ENCODE peak calls at places on chromosome 2, in seven cellular contexts. One of them, this sample, is unnamed. For H3K4me1, the result is how much of the 10 kb centered on the place peaks cover.

GRCh38 chr2:212995920-212996319 is 155.5 kb downstream of the IKZF2 start:
- DNase-seq in left ventricle myocardium inferior: no peak
- DNase-seq in endodermal cell: no peak
- DNase-seq in RWPE2: no peak
- DNase-seq in K562: no peak
- DNase-seq in aorta: no peak
- DNase-seq in Peyer's patch: no peak
- DNase-seq in this sample: no peak

GRCh38 chr2:127096718-127097470 is 10.1 kb downstream of the BIN1 start:
- DNase-seq in left ventricle myocardium inferior: no peak
- DNase-seq in endodermal cell: no peak
- DNase-seq in RWPE2: no peak
- DNase-seq in K562: no peak
- DNase-seq in aorta: peak
- DNase-seq in Peyer's patch: no peak
- DNase-seq in this sample: no peak

GRCh38 chr2:147076634-147077033 is 768.2 kb upstream of the ACVR2A start:
- DNase-seq in left ventricle myocardium inferior: no peak
- DNase-seq in endodermal cell: no peak
- DNase-seq in RWPE2: no peak
- DNase-seq in K562: no peak
- DNase-seq in aorta: no peak
- DNase-seq in Peyer's patch: no peak
- DNase-seq in this sample: no peak

GRCh38 chr2:71789556-71790219 is 336.3 kb downstream of the DYSF start:
- DNase-seq in left ventricle myocardium inferior: no peak
- DNase-seq in endodermal cell: peak
- DNase-seq in RWPE2: no peak
- DNase-seq in K562: no peak
- DNase-seq in aorta: no peak
- DNase-seq in Peyer's patch: no peak
- DNase-seq in this sample: no peak

GRCh38 chr2:54534191-54534590 is 78.1 kb downstream of the SPTBN1 start:
- DNase-seq in left ventricle myocardium inferior: no peak
- DNase-seq in endodermal cell: no peak
- DNase-seq in RWPE2: no peak
- DNase-seq in K562: no peak
- DNase-seq in aorta: no peak
- DNase-seq in Peyer's patch: no peak
- DNase-seq in this sample: no peak

GRCh38 chr2:28956415-28956826 is 24.7 kb upstream of the TOGARAM2 start:
- DNase-seq in left ventricle myocardium inferior: no peak
- DNase-seq in endodermal cell: peak
- DNase-seq in RWPE2: no peak
- DNase-seq in K562: peak
- DNase-seq in aorta: no peak
- DNase-seq in Peyer's patch: no peak
- DNase-seq in this sample: no peak

GRCh38 chr2:238578256-238578655 is 151.5 kb downstream of the ASB1 start:
- DNase-seq in left ventricle myocardium inferior: no peak
- DNase-seq in endodermal cell: no peak
- DNase-seq in RWPE2: no peak
- DNase-seq in K562: no peak
- DNase-seq in aorta: no peak
- DNase-seq in Peyer's patch: no peak
- DNase-seq in this sample: no peak

GRCh38 chr2:121004950-121005349 is 269.3 kb downstream of the GLI2 start:
- DNase-seq in left ventricle myocardium inferior: no peak
- DNase-seq in endodermal cell: peak
- DNase-seq in RWPE2: no peak
- DNase-seq in K562: no peak
- DNase-seq in aorta: no peak
- DNase-seq in Peyer's patch: no peak
- DNase-seq in this sample: no peak

GRCh38 chr2:236205867-236206645 is 37.9 kb upstream of the GBX2 start:
- DNase-seq in left ventricle myocardium inferior: no peak
- DNase-seq in endodermal cell: no peak
- DNase-seq in RWPE2: no peak
- DNase-seq in K562: no peak
- DNase-seq in aorta: no peak
- DNase-seq in Peyer's patch: no peak
- DNase-seq in this sample: no peak

GRCh38 chr2:37816686-37817085 is 108.4 kb upstream of the RMDN2 start:
- DNase-seq in left ventricle myocardium inferior: no peak
- DNase-seq in endodermal cell: no peak
- DNase-seq in RWPE2: no peak
- DNase-seq in K562: no peak
- DNase-seq in aorta: no peak
- DNase-seq in Peyer's patch: no peak
- DNase-seq in this sample: no peak

GRCh38 chr2:234874347-234875046 is 77.3 kb upstream of the SH3BP4 start:
- DNase-seq in left ventricle myocardium inferior: no peak
- DNase-seq in endodermal cell: no peak
- DNase-seq in RWPE2: no peak
- DNase-seq in K562: no peak
- DNase-seq in aorta: no peak
- DNase-seq in Peyer's patch: no peak
- DNase-seq in this sample: no peak

GRCh38 chr2:23036683-23037082 is 348.3 kb upstream of the KLHL29 start:
- DNase-seq in left ventricle myocardium inferior: no peak
- DNase-seq in endodermal cell: no peak
- DNase-seq in RWPE2: no peak
- DNase-seq in K562: no peak
- DNase-seq in aorta: no peak
- DNase-seq in Peyer's patch: no peak
- DNase-seq in this sample: no peak

GRCh38 chr2:241898681-241899270 is 29.2 kb downstream of the RTP5 start:
- DNase-seq in left ventricle myocardium inferior: no peak
- DNase-seq in endodermal cell: no peak
- DNase-seq in RWPE2: no peak
- DNase-seq in K562: no peak
- DNase-seq in aorta: peak
- DNase-seq in Peyer's patch: no peak
- DNase-seq in this sample: no peak

GRCh38 chr2:121018136-121019057 is 266.6 kb downstream of the TFCP2L1 start:
- DNase-seq in left ventricle myocardium inferior: peak
- DNase-seq in endodermal cell: peak
- DNase-seq in RWPE2: no peak
- DNase-seq in K562: peak
- DNase-seq in aorta: peak
- DNase-seq in Peyer's patch: no peak
- DNase-seq in this sample: no peak

GRCh38 chr2:108316881-108317258 is 28.2 kb downstream of the SULT1C2 start:
- DNase-seq in left ventricle myocardium inferior: no peak
- DNase-seq in endodermal cell: no peak
- DNase-seq in RWPE2: no peak
- DNase-seq in K562: no peak
- DNase-seq in aorta: no peak
- DNase-seq in Peyer's patch: no peak
- DNase-seq in this sample: no peak

GRCh38 chr2:108316194-108316880 is 27.6 kb downstream of the SULT1C2 start:
- DNase-seq in left ventricle myocardium inferior: no peak
- DNase-seq in endodermal cell: peak
- DNase-seq in RWPE2: no peak
- DNase-seq in K562: no peak
- DNase-seq in aorta: no peak
- DNase-seq in Peyer's patch: no peak
- DNase-seq in this sample: no peak

GRCh38 chr2:108323619-108324018 is 34.9 kb downstream of the SULT1C2 start:
- DNase-seq in left ventricle myocardium inferior: no peak
- DNase-seq in endodermal cell: no peak
- DNase-seq in RWPE2: no peak
- DNase-seq in K562: no peak
- DNase-seq in aorta: no peak
- DNase-seq in Peyer's patch: no peak
- DNase-seq in this sample: no peak

GRCh38 chr2:108324531-108325256 is 36.0 kb downstream of the SULT1C2 start:
- DNase-seq in left ventricle myocardium inferior: no peak
- DNase-seq in endodermal cell: no peak
- DNase-seq in RWPE2: no peak
- DNase-seq in K562: no peak
- DNase-seq in aorta: no peak
- DNase-seq in Peyer's patch: no peak
- DNase-seq in this sample: no peak

DNA sequence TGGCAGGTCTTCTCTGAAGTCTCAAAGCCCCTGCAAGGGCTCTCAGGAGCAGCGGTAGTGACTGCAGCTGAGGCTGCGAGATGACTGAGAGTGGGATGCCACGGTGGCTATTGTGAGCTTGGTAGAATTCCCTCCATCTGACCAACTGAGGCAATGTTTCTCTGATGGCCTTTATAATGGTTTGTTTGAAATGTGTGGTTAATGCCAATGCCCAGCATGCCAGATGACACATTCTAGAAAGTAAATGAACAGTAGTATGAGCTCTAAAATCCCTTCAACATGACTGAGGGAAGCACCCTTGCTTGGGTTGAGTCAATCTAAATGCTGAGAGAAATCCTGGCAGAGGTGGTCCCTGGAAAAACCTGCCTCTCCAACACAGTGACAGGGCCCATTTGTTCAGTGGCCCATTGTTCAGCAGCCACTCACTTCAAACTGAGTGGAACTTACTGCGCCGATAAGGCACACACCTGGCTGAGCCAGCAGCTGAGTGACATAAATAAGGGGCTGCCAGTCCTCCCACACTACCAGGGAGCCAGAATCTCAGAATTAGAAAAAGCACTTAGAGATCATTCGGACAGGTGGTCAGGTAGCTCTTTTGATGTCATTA is 31.7 kb downstream of the SULT1C2 start:
- DNase-seq in left ventricle myocardium inferior: no peak
- DNase-seq in endodermal cell: no peak
- DNase-seq in RWPE2: no peak
- DNase-seq in K562: no peak
- DNase-seq in aorta: no peak
- DNase-seq in Peyer's patch: no peak
- DNase-seq in this sample: no peak
- H3K4me1 ChIP-seq in left ventricle myocardium inferior: under half
- H3K4me1 ChIP-seq in endodermal cell: under half
- H3K4me1 ChIP-seq in RWPE2: under half
- H3K4me1 ChIP-seq in K562: under half
- H3K4me1 ChIP-seq in aorta: under half
- H3K4me1 ChIP-seq in Peyer's patch: under half
- H3K4me1 ChIP-seq in this sample: under half

GRCh38 chr2:1223791-1224190 is 189.5 kb upstream of the TPO start:
- DNase-seq in left ventricle myocardium inferior: no peak
- DNase-seq in endodermal cell: no peak
- DNase-seq in RWPE2: no peak
- DNase-seq in K562: no peak
- DNase-seq in aorta: no peak
- DNase-seq in Peyer's patch: no peak
- DNase-seq in this sample: no peak

GRCh38 chr2:1227289-1227900 is 185.9 kb upstream of the TPO start:
- DNase-seq in left ventricle myocardium inferior: peak
- DNase-seq in endodermal cell: no peak
- DNase-seq in RWPE2: no peak
- DNase-seq in K562: no peak
- DNase-seq in aorta: no peak
- DNase-seq in Peyer's patch: no peak
- DNase-seq in this sample: peak

GRCh38 chr2:1224901-1225300 is 188.4 kb upstream of the TPO start:
- DNase-seq in left ventricle myocardium inferior: no peak
- DNase-seq in endodermal cell: no peak
- DNase-seq in RWPE2: no peak
- DNase-seq in K562: no peak
- DNase-seq in aorta: no peak
- DNase-seq in Peyer's patch: no peak
- DNase-seq in this sample: no peak

GRCh38 chr2:1230155-1230893 is 182.9 kb upstream of the TPO start:
- DNase-seq in left ventricle myocardium inferior: no peak
- DNase-seq in endodermal cell: no peak
- DNase-seq in RWPE2: no peak
- DNase-seq in K562: no peak
- DNase-seq in aorta: no peak
- DNase-seq in Peyer's patch: no peak
- DNase-seq in this sample: no peak

DNA sequence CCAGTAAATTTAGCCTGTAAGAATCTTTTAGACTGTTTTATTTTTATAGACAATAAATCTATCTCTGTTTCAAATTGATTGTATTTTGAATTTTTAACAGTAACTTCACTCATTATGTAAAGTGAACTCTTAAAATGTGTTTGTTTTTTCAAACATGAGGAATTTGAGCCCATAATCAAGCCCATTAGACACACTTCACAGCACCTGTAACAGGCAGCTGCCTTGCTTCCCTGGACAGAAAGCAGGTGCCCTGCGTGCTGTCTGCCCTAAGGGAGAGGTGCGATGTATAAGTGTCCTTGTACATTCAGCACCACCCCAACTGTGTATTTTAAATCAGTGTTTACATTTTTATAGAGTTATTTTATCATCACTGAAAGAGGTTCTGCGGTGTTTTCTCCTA is 186.5 kb upstream of the TPO start:
- DNase-seq in left ventricle myocardium inferior: no peak
- DNase-seq in endodermal cell: no peak
- DNase-seq in RWPE2: no peak
- DNase-seq in K562: no peak
- DNase-seq in aorta: no peak
- DNase-seq in Peyer's patch: no peak
- DNase-seq in this sample: no peak
- H3K4me3 ChIP-seq in left ventricle myocardium inferior: no peak
- H3K4me3 ChIP-seq in endodermal cell: no peak
- H3K4me3 ChIP-seq in RWPE2: no peak
- H3K4me3 ChIP-seq in K562: no peak
- H3K4me3 ChIP-seq in aorta: no peak
- H3K4me3 ChIP-seq in Peyer's patch: no peak
- H3K4me3 ChIP-seq in this sample: no peak

GRCh38 chr2:19359456-19359855 is 1.0 kb upstream of the OSR1 start:
- DNase-seq in left ventricle myocardium inferior: no peak
- DNase-seq in endodermal cell: no peak
- DNase-seq in RWPE2: no peak
- DNase-seq in K562: no peak
- DNase-seq in aorta: no peak
- DNase-seq in Peyer's patch: no peak
- DNase-seq in this sample: no peak
- H3K4me1 ChIP-seq in left ventricle myocardium inferior: half or more
- H3K4me1 ChIP-seq in endodermal cell: under half
- H3K4me1 ChIP-seq in RWPE2: under half
- H3K4me1 ChIP-seq in K562: under half
- H3K4me1 ChIP-seq in aorta: under half
- H3K4me1 ChIP-seq in Peyer's patch: under half
- H3K4me1 ChIP-seq in this sample: half or more

GRCh38 chr2:177064417-177064816 is 148.2 kb upstream of the HNRNPA3 start:
- DNase-seq in left ventricle myocardium inferior: no peak
- DNase-seq in endodermal cell: peak
- DNase-seq in RWPE2: no peak
- DNase-seq in K562: no peak
- DNase-seq in aorta: no peak
- DNase-seq in Peyer's patch: no peak
- DNase-seq in this sample: no peak

GRCh38 chr2:177059313-177059712 is 153.3 kb upstream of the HNRNPA3 start:
- DNase-seq in left ventricle myocardium inferior: no peak
- DNase-seq in endodermal cell: no peak
- DNase-seq in RWPE2: no peak
- DNase-seq in K562: no peak
- DNase-seq in aorta: no peak
- DNase-seq in Peyer's patch: no peak
- DNase-seq in this sample: no peak

GRCh38 chr2:177056540-177056939 is 156.1 kb upstream of the HNRNPA3 start:
- DNase-seq in left ventricle myocardium inferior: no peak
- DNase-seq in endodermal cell: peak
- DNase-seq in RWPE2: no peak
- DNase-seq in K562: peak
- DNase-seq in aorta: no peak
- DNase-seq in Peyer's patch: no peak
- DNase-seq in this sample: no peak

GRCh38 chr2:177063331-177063730 is 149.3 kb upstream of the HNRNPA3 start:
- DNase-seq in left ventricle myocardium inferior: no peak
- DNase-seq in endodermal cell: no peak
- DNase-seq in RWPE2: no peak
- DNase-seq in K562: no peak
- DNase-seq in aorta: no peak
- DNase-seq in Peyer's patch: no peak
- DNase-seq in this sample: no peak

GRCh38 chr2:177058747-177059146 is 153.8 kb upstream of the HNRNPA3 start:
- DNase-seq in left ventricle myocardium inferior: no peak
- DNase-seq in endodermal cell: no peak
- DNase-seq in RWPE2: no peak
- DNase-seq in K562: no peak
- DNase-seq in aorta: no peak
- DNase-seq in Peyer's patch: no peak
- DNase-seq in this sample: no peak
- H3K4me3 ChIP-seq in left ventricle myocardium inferior: no peak
- H3K4me3 ChIP-seq in endodermal cell: no peak
- H3K4me3 ChIP-seq in RWPE2: no peak
- H3K4me3 ChIP-seq in K562: no peak
- H3K4me3 ChIP-seq in aorta: no peak
- H3K4me3 ChIP-seq in Peyer's patch: no peak
- H3K4me3 ChIP-seq in this sample: no peak

This sample was measured in heart right ventricle.